ENCODE peak calls at places on chromosomes 3 and 15, in six cellular contexts. One of them, this sample, is unnamed.

GRCh38 chr15:101025896-101026631 is 106.9 kb downstream of the LRRK1 start:
- DNase-seq in A172: no peak
- DNase-seq in ovary: no peak
- DNase-seq in activated CD4-positive, alpha-beta T cell treated with anti-CD3 and anti-CD28 coated beads, Interleukin-2, amount 10 ng/mL, durations not matched to agents 7 days and 5 days: no peak
- DNase-seq in EL: no peak
- DNase-seq in kidney epithelial cell: no peak
- DNase-seq in this sample: no peak

GRCh38 chr3:179158336-179159039 is 10.3 kb downstream of the PIK3CA start:
- DNase-seq in kidney epithelial cell: no peak
- DNase-seq in EL: no peak
- DNase-seq in ovary: no peak
- DNase-seq in A172: no peak
- DNase-seq in activated CD4-positive, alpha-beta T cell treated with anti-CD3 and anti-CD28 coated beads, Interleukin-2, amount 10 ng/mL, durations not matched to agents 7 days and 5 days: no peak
- DNase-seq in this sample: no peak

GRCh38 chr15:84929795-84930371 is 45.4 kb downstream of the SLC28A1 start:
- DNase-seq in ovary: no peak
- DNase-seq in A172: peak; percentile 93
- DNase-seq in EL: peak; percentile 53
- DNase-seq in activated CD4-positive, alpha-beta T cell treated with anti-CD3 and anti-CD28 coated beads, Interleukin-2, amount 10 ng/mL, durations not matched to agents 7 days and 5 days: no peak
- DNase-seq in kidney epithelial cell: peak; percentile 82
- DNase-seq in this sample: no peak

GRCh38 chr3:183825380-183826161 is at the start of gene MAP6D1:
- DNase-seq in EL: peak; percentile 77
- DNase-seq in activated CD4-positive, alpha-beta T cell treated with anti-CD3 and anti-CD28 coated beads, Interleukin-2, amount 10 ng/mL, durations not matched to agents 7 days and 5 days: peak; percentile 24
- DNase-seq in ovary: no peak
- DNase-seq in A172: peak; percentile 29
- DNase-seq in kidney epithelial cell: no peak
- DNase-seq in this sample: peak; percentile 33

GRCh38 chr3:119173325-119173724 is at the start of gene UPK1B:
- DNase-seq in EL: no peak
- DNase-seq in A172: no peak
- DNase-seq in kidney epithelial cell: no peak
- DNase-seq in activated CD4-positive, alpha-beta T cell treated with anti-CD3 and anti-CD28 coated beads, Interleukin-2, amount 10 ng/mL, durations not matched to agents 7 days and 5 days: no peak
- DNase-seq in ovary: no peak
- DNase-seq in this sample: no peak

GRCh38 chr3:124092811-124093210 is 100.9 kb upstream of the ROPN1 start:
- DNase-seq in activated CD4-positive, alpha-beta T cell treated with anti-CD3 and anti-CD28 coated beads, Interleukin-2, amount 10 ng/mL, durations not matched to agents 7 days and 5 days: no peak
- DNase-seq in ovary: no peak
- DNase-seq in kidney epithelial cell: no peak
- DNase-seq in A172: peak; percentile 24
- DNase-seq in EL: peak; percentile 19
- DNase-seq in this sample: no peak

GRCh38 chr3:126524429-126524988 is 554 bp downstream of the CHST13 start:
- DNase-seq in activated CD4-positive, alpha-beta T cell treated with anti-CD3 and anti-CD28 coated beads, Interleukin-2, amount 10 ng/mL, durations not matched to agents 7 days and 5 days: no peak
- DNase-seq in EL: no peak
- DNase-seq in kidney epithelial cell: no peak
- DNase-seq in A172: no peak
- DNase-seq in ovary: no peak
- DNase-seq in this sample: no peak

GRCh38 chr3:107796786-107797185 is 274.0 kb downstream of the BBX start:
- DNase-seq in ovary: no peak
- DNase-seq in EL: peak; percentile 56
- DNase-seq in A172: peak; percentile 59
- DNase-seq in kidney epithelial cell: peak; percentile 42
- DNase-seq in activated CD4-positive, alpha-beta T cell treated with anti-CD3 and anti-CD28 coated beads, Interleukin-2, amount 10 ng/mL, durations not matched to agents 7 days and 5 days: no peak
- DNase-seq in this sample: no peak

GRCh38 chr3:6971933-6972332 is 111.0 kb downstream of the GRM7 start:
- DNase-seq in activated CD4-positive, alpha-beta T cell treated with anti-CD3 and anti-CD28 coated beads, Interleukin-2, amount 10 ng/mL, durations not matched to agents 7 days and 5 days: no peak
- DNase-seq in A172: no peak
- DNase-seq in kidney epithelial cell: no peak
- DNase-seq in EL: no peak
- DNase-seq in ovary: no peak
- DNase-seq in this sample: no peak

GRCh38 chr15:38504680-38505467 is 50.9 kb downstream of the FAM98B start:
- DNase-seq in EL: no peak
- DNase-seq in A172: no peak
- DNase-seq in activated CD4-positive, alpha-beta T cell treated with anti-CD3 and anti-CD28 coated beads, Interleukin-2, amount 10 ng/mL, durations not matched to agents 7 days and 5 days: no peak
- DNase-seq in kidney epithelial cell: no peak
- DNase-seq in ovary: no peak
- DNase-seq in this sample: no peak

GRCh38 chr15:29541309-29541708 is 271.7 kb upstream of the NSMCE3 start:
- DNase-seq in EL: no peak
- DNase-seq in ovary: no peak
- DNase-seq in A172: no peak
- DNase-seq in kidney epithelial cell: no peak
- DNase-seq in activated CD4-positive, alpha-beta T cell treated with anti-CD3 and anti-CD28 coated beads, Interleukin-2, amount 10 ng/mL, durations not matched to agents 7 days and 5 days: no peak
- DNase-seq in this sample: no peak

GRCh38 chr3:45473841-45474240 is 85.5 kb downstream of the LARS2 start:
- DNase-seq in EL: peak; percentile 70
- DNase-seq in activated CD4-positive, alpha-beta T cell treated with anti-CD3 and anti-CD28 coated beads, Interleukin-2, amount 10 ng/mL, durations not matched to agents 7 days and 5 days: no peak
- DNase-seq in A172: peak; percentile 39
- DNase-seq in kidney epithelial cell: no peak
- DNase-seq in ovary: no peak
- DNase-seq in this sample: peak; percentile 96

GRCh38 chr3:47865192-47865591 is 62.3 kb downstream of the DHX30 start:
- DNase-seq in activated CD4-positive, alpha-beta T cell treated with anti-CD3 and anti-CD28 coated beads, Interleukin-2, amount 10 ng/mL, durations not matched to agents 7 days and 5 days: no peak
- DNase-seq in A172: no peak
- DNase-seq in EL: no peak
- DNase-seq in ovary: no peak
- DNase-seq in kidney epithelial cell: no peak
- DNase-seq in this sample: no peak

GRCh38 chr3:15585111-15585844 is 16.1 kb downstream of the HACL1 start:
- DNase-seq in ovary: no peak
- DNase-seq in A172: no peak
- DNase-seq in activated CD4-positive, alpha-beta T cell treated with anti-CD3 and anti-CD28 coated beads, Interleukin-2, amount 10 ng/mL, durations not matched to agents 7 days and 5 days: no peak
- DNase-seq in EL: no peak
- DNase-seq in kidney epithelial cell: no peak
- DNase-seq in this sample: no peak

GRCh38 chr3:15637131-15637951 is 35.8 kb downstream of the BTD start:
- DNase-seq in ovary: no peak
- DNase-seq in activated CD4-positive, alpha-beta T cell treated with anti-CD3 and anti-CD28 coated beads, Interleukin-2, amount 10 ng/mL, durations not matched to agents 7 days and 5 days: no peak
- DNase-seq in A172: no peak
- DNase-seq in EL: no peak
- DNase-seq in kidney epithelial cell: no peak
- DNase-seq in this sample: no peak

GRCh38 chr15:100265641-100266035 is 76.1 kb downstream of the ADAMTS17 start:
- DNase-seq in activated CD4-positive, alpha-beta T cell treated with anti-CD3 and anti-CD28 coated beads, Interleukin-2, amount 10 ng/mL, durations not matched to agents 7 days and 5 days: no peak
- DNase-seq in ovary: no peak
- DNase-seq in kidney epithelial cell: no peak
- DNase-seq in EL: no peak
- DNase-seq in A172: no peak
- DNase-seq in this sample: no peak

GRCh38 chr3:64509216-64509615 is 178.6 kb downstream of the ADAMTS9 start:
- DNase-seq in kidney epithelial cell: no peak
- DNase-seq in EL: no peak
- DNase-seq in activated CD4-positive, alpha-beta T cell treated with anti-CD3 and anti-CD28 coated beads, Interleukin-2, amount 10 ng/mL, durations not matched to agents 7 days and 5 days: no peak
- DNase-seq in A172: no peak
- DNase-seq in ovary: no peak
- DNase-seq in this sample: no peak

GRCh38 chr15:69145694-69146492 is 14.5 kb upstream of the GLCE start:
- DNase-seq in A172: no peak
- DNase-seq in ovary: no peak
- DNase-seq in activated CD4-positive, alpha-beta T cell treated with anti-CD3 and anti-CD28 coated beads, Interleukin-2, amount 10 ng/mL, durations not matched to agents 7 days and 5 days: no peak
- DNase-seq in EL: no peak
- DNase-seq in kidney epithelial cell: no peak
- DNase-seq in this sample: peak; percentile 18

GRCh38 chr3:37816271-37816670 is 45.4 kb upstream of the CTDSPL start:
- DNase-seq in ovary: no peak
- DNase-seq in activated CD4-positive, alpha-beta T cell treated with anti-CD3 and anti-CD28 coated beads, Interleukin-2, amount 10 ng/mL, durations not matched to agents 7 days and 5 days: no peak
- DNase-seq in A172: no peak
- DNase-seq in kidney epithelial cell: no peak
- DNase-seq in EL: no peak
- DNase-seq in this sample: no peak

GRCh38 chr15:60675763-60676162 is 196.8 kb upstream of the ICE2 start:
- DNase-seq in EL: no peak
- DNase-seq in kidney epithelial cell: no peak
- DNase-seq in ovary: no peak
- DNase-seq in activated CD4-positive, alpha-beta T cell treated with anti-CD3 and anti-CD28 coated beads, Interleukin-2, amount 10 ng/mL, durations not matched to agents 7 days and 5 days: no peak
- DNase-seq in A172: no peak
- DNase-seq in this sample: no peak

GRCh38 chr3:138113309-138113708 is 2.1 kb downstream of the DZIP1L start:
- DNase-seq in ovary: no peak
- DNase-seq in EL: no peak
- DNase-seq in kidney epithelial cell: peak; percentile 84
- DNase-seq in A172: no peak
- DNase-seq in activated CD4-positive, alpha-beta T cell treated with anti-CD3 and anti-CD28 coated beads, Interleukin-2, amount 10 ng/mL, durations not matched to agents 7 days and 5 days: no peak
- DNase-seq in this sample: no peak

GRCh38 chr3:10707984-10708868 is 107.8 kb upstream of the SLC6A11 start:
- DNase-seq in EL: no peak
- DNase-seq in ovary: no peak
- DNase-seq in A172: no peak
- DNase-seq in kidney epithelial cell: no peak
- DNase-seq in activated CD4-positive, alpha-beta T cell treated with anti-CD3 and anti-CD28 coated beads, Interleukin-2, amount 10 ng/mL, durations not matched to agents 7 days and 5 days: no peak
- DNase-seq in this sample: no peak

GRCh38 chr3:40930131-40930538 is 269.2 kb upstream of the CTNNB1 start:
- DNase-seq in activated CD4-positive, alpha-beta T cell treated with anti-CD3 and anti-CD28 coated beads, Interleukin-2, amount 10 ng/mL, durations not matched to agents 7 days and 5 days: no peak
- DNase-seq in EL: no peak
- DNase-seq in ovary: no peak
- DNase-seq in kidney epithelial cell: no peak
- DNase-seq in A172: no peak
- DNase-seq in this sample: no peak

GRCh38 chr3:127753898-127754410 is 68.4 kb downstream of the MGLL start:
- DNase-seq in ovary: no peak
- DNase-seq in EL: no peak
- DNase-seq in kidney epithelial cell: no peak
- DNase-seq in activated CD4-positive, alpha-beta T cell treated with anti-CD3 and anti-CD28 coated beads, Interleukin-2, amount 10 ng/mL, durations not matched to agents 7 days and 5 days: no peak
- DNase-seq in A172: no peak
- DNase-seq in this sample: no peak

GRCh38 chr15:39668457-39668856 is 87.6 kb downstream of the THBS1 start:
- DNase-seq in activated CD4-positive, alpha-beta T cell treated with anti-CD3 and anti-CD28 coated beads, Interleukin-2, amount 10 ng/mL, durations not matched to agents 7 days and 5 days: no peak
- DNase-seq in kidney epithelial cell: no peak
- DNase-seq in ovary: no peak
- DNase-seq in A172: no peak
- DNase-seq in EL: no peak
- DNase-seq in this sample: no peak

GRCh38 chr3:194003128-194004057 is 132.6 kb upstream of the HES1 start:
- DNase-seq in A172: peak; percentile 93
- DNase-seq in activated CD4-positive, alpha-beta T cell treated with anti-CD3 and anti-CD28 coated beads, Interleukin-2, amount 10 ng/mL, durations not matched to agents 7 days and 5 days: no peak
- DNase-seq in ovary: peak; percentile 90
- DNase-seq in EL: peak; percentile 93
- DNase-seq in kidney epithelial cell: peak; percentile 71
- DNase-seq in this sample: peak; percentile 96

GRCh38 chr15:57784081-57784488 is 77.6 kb downstream of the POLR2M start:
- DNase-seq in kidney epithelial cell: no peak
- DNase-seq in EL: peak; percentile 98
- DNase-seq in activated CD4-positive, alpha-beta T cell treated with anti-CD3 and anti-CD28 coated beads, Interleukin-2, amount 10 ng/mL, durations not matched to agents 7 days and 5 days: no peak
- DNase-seq in A172: no peak
- DNase-seq in ovary: no peak
- DNase-seq in this sample: peak; percentile 6

GRCh38 chr3:190532626-190533155 is 18.8 kb downstream of the IL1RAP start:
- DNase-seq in EL: no peak
- DNase-seq in kidney epithelial cell: no peak
- DNase-seq in A172: no peak
- DNase-seq in activated CD4-positive, alpha-beta T cell treated with anti-CD3 and anti-CD28 coated beads, Interleukin-2, amount 10 ng/mL, durations not matched to agents 7 days and 5 days: no peak
- DNase-seq in ovary: no peak
- DNase-seq in this sample: no peak

GRCh38 chr3:33061782-33062181 is 35.2 kb downstream of the GLB1 start:
- DNase-seq in activated CD4-positive, alpha-beta T cell treated with anti-CD3 and anti-CD28 coated beads, Interleukin-2, amount 10 ng/mL, durations not matched to agents 7 days and 5 days: peak; percentile 54
- DNase-seq in ovary: no peak
- DNase-seq in kidney epithelial cell: no peak
- DNase-seq in EL: peak; percentile 36
- DNase-seq in A172: peak; percentile 61
- DNase-seq in this sample: no peak

GRCh38 chr3:46865034-46865507 is 1.8 kb upstream of the MYL3 start:
- DNase-seq in ovary: peak; percentile 55
- DNase-seq in EL: peak; percentile 17
- DNase-seq in activated CD4-positive, alpha-beta T cell treated with anti-CD3 and anti-CD28 coated beads, Interleukin-2, amount 10 ng/mL, durations not matched to agents 7 days and 5 days: no peak
- DNase-seq in A172: no peak
- DNase-seq in kidney epithelial cell: no peak
- DNase-seq in this sample: no peak

GRCh38 chr15:62250978-62251377 is 85.9 kb upstream of the C2CD4B start:
- DNase-seq in kidney epithelial cell: no peak
- DNase-seq in activated CD4-positive, alpha-beta T cell treated with anti-CD3 and anti-CD28 coated beads, Interleukin-2, amount 10 ng/mL, durations not matched to agents 7 days and 5 days: no peak
- DNase-seq in EL: no peak
- DNase-seq in A172: no peak
- DNase-seq in ovary: no peak
- DNase-seq in this sample: no peak

GRCh38 chr3:176961916-176962315 is 235.4 kb downstream of the TBL1XR1 start:
- DNase-seq in activated CD4-positive, alpha-beta T cell treated with anti-CD3 and anti-CD28 coated beads, Interleukin-2, amount 10 ng/mL, durations not matched to agents 7 days and 5 days: no peak
- DNase-seq in A172: peak; percentile 22
- DNase-seq in ovary: no peak
- DNase-seq in EL: peak; percentile 43
- DNase-seq in kidney epithelial cell: peak; percentile 29
- DNase-seq in this sample: no peak

GRCh38 chr15:28914046-28914445 is 28.3 kb downstream of the APBA2 start:
- DNase-seq in A172: no peak
- DNase-seq in EL: no peak
- DNase-seq in ovary: no peak
- DNase-seq in activated CD4-positive, alpha-beta T cell treated with anti-CD3 and anti-CD28 coated beads, Interleukin-2, amount 10 ng/mL, durations not matched to agents 7 days and 5 days: no peak
- DNase-seq in kidney epithelial cell: no peak
- DNase-seq in this sample: no peak